ENCODE peak calls at places on chromosomes 7 and 10, in four cellular contexts. One of them, this sample, is unnamed.

GRCh38 chr10:35872666-35873065 is 230.6 kb upstream of the FZD8 start:
- DNase-seq in K562: no peak
- DNase-seq in A549: no peak
- DNase-seq in HepG2: no peak
- DNase-seq in this sample: no peak

GRCh38 chr7:87318741-87319140 is 26.7 kb upstream of the CROT start:
- DNase-seq in K562: no peak
- DNase-seq in A549: peak; percentile 59
- DNase-seq in HepG2: peak; percentile 33
- DNase-seq in this sample: no peak

GRCh38 chr7:157355784-157356511 is 19.1 kb downstream of the DNAJB6 start:
- DNase-seq in A549: no peak
- DNase-seq in HepG2: no peak
- DNase-seq in K562: peak; percentile 21
- DNase-seq in this sample: no peak

GRCh38 chr10:124565565-124566221 is 104.1 kb downstream of the LHPP start:
- DNase-seq in HepG2: peak; percentile 69
- DNase-seq in K562: peak; percentile 58
- DNase-seq in A549: peak; percentile 35
- DNase-seq in this sample: peak; percentile 82

GRCh38 chr7:17941171-17941490 is 837 bp upstream of the SNX13 start:
- DNase-seq in A549: peak; percentile 9
- DNase-seq in K562: no peak
- DNase-seq in HepG2: peak; percentile 18
- DNase-seq in this sample: no peak

GRCh38 chr10:391304-391703 is 256.0 kb downstream of the ZMYND11 start:
- DNase-seq in K562: no peak
- DNase-seq in HepG2: no peak
- DNase-seq in A549: no peak
- DNase-seq in this sample: no peak

GRCh38 chr10:72066318-72067284 is 21.8 kb downstream of the SPOCK2 start:
- DNase-seq in K562: no peak
- DNase-seq in HepG2: no peak
- DNase-seq in A549: no peak
- DNase-seq in this sample: no peak

GRCh38 chr7:137771679-137772078 is 75.1 kb downstream of the DGKI start:
- DNase-seq in A549: no peak
- DNase-seq in HepG2: no peak
- DNase-seq in K562: no peak
- DNase-seq in this sample: no peak

GRCh38 chr10:49649294-49649693 is 30.2 kb upstream of the C10orf53 start:
- DNase-seq in K562: no peak
- DNase-seq in HepG2: no peak
- DNase-seq in A549: no peak
- DNase-seq in this sample: peak; percentile 59

GRCh38 chr10:15369642-15370211 is 1.4 kb downstream of the FAM171A1 start:
- DNase-seq in K562: no peak
- DNase-seq in A549: no peak
- DNase-seq in HepG2: no peak
- DNase-seq in this sample: peak; percentile 16

GRCh38 chr7:98084631-98085030 is 22.0 kb upstream of the LMTK2 start:
- DNase-seq in A549: no peak
- DNase-seq in K562: no peak
- DNase-seq in HepG2: no peak
- DNase-seq in this sample: no peak

GRCh38 chr10:124625831-124626238 is 118.3 kb downstream of the FAM53B start:
- DNase-seq in K562: no peak
- DNase-seq in HepG2: no peak
- DNase-seq in A549: no peak
- DNase-seq in this sample: no peak

GRCh38 chr10:3567291-3567963 is 217.6 kb downstream of the KLF6 start:
- DNase-seq in K562: no peak
- DNase-seq in HepG2: no peak
- DNase-seq in A549: no peak
- DNase-seq in this sample: no peak

GRCh38 chr7:45268013-45268412 is 110.4 kb downstream of the RAMP3 start:
- DNase-seq in K562: no peak
- DNase-seq in A549: no peak
- DNase-seq in HepG2: no peak
- DNase-seq in this sample: no peak

GRCh38 chr7:19327011-19327410 is 181.8 kb upstream of the FERD3L start:
- DNase-seq in A549: no peak
- DNase-seq in HepG2: no peak
- DNase-seq in K562: no peak
- DNase-seq in this sample: no peak

DNA sequence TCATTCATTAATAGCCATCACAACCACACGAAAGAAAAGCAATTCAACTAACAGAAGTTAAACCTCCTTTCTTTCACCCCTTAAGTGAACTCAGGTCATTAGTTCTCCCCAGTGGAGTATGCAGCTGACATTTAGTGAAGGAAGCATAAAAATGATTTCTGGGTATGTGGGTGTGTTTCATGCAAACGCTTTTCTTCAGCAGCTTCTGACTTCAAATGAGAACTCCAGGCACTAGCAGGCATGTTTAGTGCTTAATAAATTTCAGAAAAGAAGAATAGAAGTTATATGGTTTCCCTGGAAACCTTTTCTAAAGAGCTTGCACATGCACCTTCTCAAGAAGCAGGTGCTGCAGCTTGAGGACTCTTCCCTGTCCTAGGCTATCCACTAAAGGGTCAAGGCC is 62.5 kb downstream of the PIK3CG start:
- DNase-seq in A549: no peak
- DNase-seq in HepG2: no peak
- DNase-seq in K562: no peak
- DNase-seq in this sample: no peak
- TF ChIP-seq HMGXB4 in A549: no peak
- TF ChIP-seq HMGXB4 in HepG2: no peak
- TF ChIP-seq HMGXB4 in K562: no peak
- TF ChIP-seq HMGXB4 in this sample: no peak

GRCh38 chr7:116630357-116630756 is 41.6 kb upstream of the MET start:
- DNase-seq in HepG2: no peak
- DNase-seq in K562: no peak
- DNase-seq in A549: no peak
- DNase-seq in this sample: no peak

GRCh38 chr7:116633131-116633988 is 38.6 kb upstream of the MET start:
- DNase-seq in HepG2: no peak
- DNase-seq in K562: no peak
- DNase-seq in A549: no peak
- DNase-seq in this sample: no peak

GRCh38 chr7:116630932-116631449 is 41.0 kb upstream of the MET start:
- DNase-seq in HepG2: peak; percentile 60
- DNase-seq in K562: no peak
- DNase-seq in A549: peak; percentile 96
- DNase-seq in this sample: no peak

GRCh38 chr7:116631676-116632075 is 40.3 kb upstream of the MET start:
- DNase-seq in A549: no peak
- DNase-seq in K562: no peak
- DNase-seq in HepG2: no peak
- DNase-seq in this sample: no peak

GRCh38 chr7:116632349-116632748 is 39.6 kb upstream of the MET start:
- DNase-seq in A549: no peak
- DNase-seq in HepG2: no peak
- DNase-seq in K562: no peak
- DNase-seq in this sample: no peak
- TF ChIP-seq MAX in A549: no peak
- TF ChIP-seq MAX in HepG2: no peak
- TF ChIP-seq MAX in K562: no peak
- TF ChIP-seq MAX in this sample: no peak

DNA sequence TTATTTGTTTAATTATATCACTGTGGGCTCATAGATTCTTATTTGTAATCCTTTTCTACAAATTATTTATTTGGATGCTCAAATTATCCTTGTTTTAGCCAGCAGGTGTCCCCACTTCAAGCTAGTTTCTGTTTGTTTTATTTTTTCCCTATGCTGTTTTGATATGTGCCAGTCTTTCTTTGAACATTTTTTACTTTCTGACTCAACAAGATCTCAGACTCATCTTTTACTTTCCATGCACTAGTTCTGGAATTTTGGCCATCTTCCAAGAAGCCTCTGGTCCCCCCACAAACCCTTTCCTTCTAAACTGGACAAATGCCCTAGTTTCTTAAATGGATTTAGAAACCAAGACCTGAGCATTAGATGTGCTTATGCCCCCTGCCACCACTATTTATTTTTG is 11.5 kb upstream of the MRPS16 start:
- DNase-seq in HepG2: peak; percentile 17
- DNase-seq in A549: peak; percentile 41
- DNase-seq in K562: peak; percentile 17
- DNase-seq in this sample: no peak
- TF ChIP-seq CTCF in HepG2: peak; percentile 42
- TF ChIP-seq CTCF in A549: peak; percentile 80
- TF ChIP-seq CTCF in K562: peak; percentile 64
- TF ChIP-seq CTCF in this sample: peak; percentile 24

DNA sequence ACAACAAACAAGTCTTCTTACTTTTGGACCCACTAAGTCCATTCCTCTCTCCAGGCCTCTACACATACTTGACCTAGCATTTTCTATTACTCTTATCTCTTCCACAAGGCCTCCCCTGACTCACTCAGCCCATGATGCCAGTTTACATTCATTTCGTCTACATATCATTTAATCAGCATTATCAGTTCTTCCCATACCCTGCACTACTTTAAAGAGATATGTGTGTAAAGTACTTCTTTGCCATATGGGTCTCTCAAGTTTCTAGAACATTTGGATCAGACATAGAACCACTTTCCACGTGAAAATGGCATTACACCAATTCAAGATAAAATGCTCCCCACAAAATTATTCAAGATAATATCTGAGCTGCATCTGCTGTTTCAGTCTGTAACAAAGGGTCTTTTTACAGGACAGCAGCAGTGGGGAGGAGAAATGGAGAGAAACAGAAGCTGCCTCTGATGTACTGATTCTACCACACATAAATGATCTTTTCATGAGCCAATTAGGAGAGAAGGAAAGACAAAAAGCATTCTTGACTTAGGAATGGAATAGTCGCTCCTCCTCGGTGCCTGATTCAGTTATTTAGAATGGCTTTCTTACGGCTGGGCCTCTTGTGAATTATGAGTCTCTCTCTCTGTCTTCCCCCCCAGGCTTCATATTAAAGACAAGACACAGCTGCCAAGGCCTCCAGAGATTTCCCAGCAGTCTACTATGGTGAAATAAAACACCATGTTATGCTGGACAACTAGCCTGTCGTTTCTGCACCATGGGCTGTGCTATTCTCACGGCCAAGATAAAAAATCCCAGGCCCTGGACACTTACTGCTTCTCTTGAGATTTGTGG is 46.9 kb upstream of the SEPTIN7 start:
- DNase-seq in K562: no peak
- DNase-seq in HepG2: no peak
- DNase-seq in A549: no peak
- DNase-seq in this sample: no peak
- TF ChIP-seq HMGXB4 in K562: no peak
- TF ChIP-seq HMGXB4 in HepG2: no peak
- TF ChIP-seq HMGXB4 in A549: no peak
- TF ChIP-seq HMGXB4 in this sample: no peak

DNA sequence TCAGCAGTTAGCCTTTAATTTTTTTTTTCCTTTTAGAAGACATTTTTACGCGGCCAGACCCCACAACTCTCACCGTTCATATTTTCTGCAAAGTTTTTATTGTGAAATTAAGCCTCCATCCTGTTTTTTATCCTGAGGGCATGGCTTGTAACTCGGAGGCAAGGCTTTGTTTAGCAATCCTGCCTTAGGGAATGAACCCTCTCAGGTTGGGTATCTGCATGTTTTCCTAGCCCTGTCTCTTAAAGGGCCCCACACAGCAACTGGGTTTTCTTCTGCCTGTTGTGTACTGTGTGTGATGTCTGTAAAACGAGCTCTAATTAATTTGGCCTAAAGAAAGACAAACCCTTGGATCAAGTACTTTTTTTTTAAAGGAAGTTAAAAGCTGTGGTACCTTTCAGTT is 130.2 kb upstream of the COBL start:
- DNase-seq in A549: no peak
- DNase-seq in K562: no peak
- DNase-seq in HepG2: no peak
- DNase-seq in this sample: no peak
- TF ChIP-seq MAX in A549: no peak
- TF ChIP-seq MAX in K562: no peak
- TF ChIP-seq MAX in HepG2: no peak
- TF ChIP-seq MAX in this sample: no peak

DNA sequence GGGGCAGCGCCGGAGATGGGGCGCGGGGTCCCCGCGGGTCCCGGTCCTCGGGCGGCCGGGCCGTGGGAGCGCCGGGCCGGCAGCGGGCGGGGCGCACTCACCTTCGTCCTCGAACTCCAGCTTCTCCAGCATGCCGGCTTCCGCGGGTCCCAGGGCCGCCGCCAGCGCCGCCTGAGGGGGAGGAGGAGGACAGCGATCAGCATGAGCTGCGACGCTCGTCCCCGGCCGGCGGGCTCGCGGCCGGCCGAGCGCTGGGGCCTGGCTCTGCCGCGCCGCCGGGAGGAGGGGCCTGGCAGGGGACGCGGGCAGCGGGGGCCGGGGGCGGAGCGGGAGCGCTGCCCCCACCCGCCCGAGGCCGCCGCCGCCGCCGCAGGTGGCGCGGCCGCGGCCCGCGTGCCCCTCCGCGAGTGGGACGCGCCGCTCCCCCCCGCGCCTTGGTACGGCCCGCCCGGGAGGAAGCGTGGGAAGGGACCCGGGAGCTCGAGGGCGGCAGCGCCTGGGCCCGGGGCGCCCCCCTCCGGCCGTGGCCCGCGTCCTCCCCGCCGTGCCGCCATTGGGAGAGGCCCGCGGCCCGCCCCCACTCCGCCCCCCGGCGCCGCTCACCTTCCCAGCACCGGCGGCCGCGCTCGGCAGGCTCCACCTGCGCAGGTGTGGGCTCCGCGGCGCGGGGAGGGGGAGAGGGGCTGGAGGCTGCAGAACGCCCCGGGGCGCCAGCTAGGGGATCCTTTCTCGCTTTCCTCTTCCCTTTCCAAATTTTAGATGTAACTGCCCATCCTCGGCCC is 112.5 kb upstream of the RHEB start:
- DNase-seq in A549: peak; percentile 77
- DNase-seq in HepG2: peak; percentile 55
- DNase-seq in K562: peak; percentile 98
- DNase-seq in this sample: peak; percentile 82
- TF ChIP-seq CTCF in A549: peak; percentile 82
- TF ChIP-seq CTCF in HepG2: peak; percentile 20
- TF ChIP-seq CTCF in K562: peak; percentile 13
- TF ChIP-seq CTCF in this sample: no peak

GRCh38 chr10:131204406-131205152 is 106.9 kb downstream of the TCERG1L start:
- DNase-seq in K562: no peak
- DNase-seq in A549: no peak
- DNase-seq in HepG2: no peak
- DNase-seq in this sample: no peak
- TF ChIP-seq HMGXB4 in K562: no peak
- TF ChIP-seq HMGXB4 in A549: no peak
- TF ChIP-seq HMGXB4 in HepG2: no peak
- TF ChIP-seq HMGXB4 in this sample: no peak

GRCh38 chr10:30897045-30897444 is 134.6 kb downstream of the ZNF438 start:
- DNase-seq in HepG2: no peak
- DNase-seq in K562: no peak
- DNase-seq in A549: no peak
- DNase-seq in this sample: no peak

GRCh38 chr10:30893208-30893607 is 138.5 kb downstream of the ZNF438 start:
- DNase-seq in A549: no peak
- DNase-seq in K562: no peak
- DNase-seq in HepG2: no peak
- DNase-seq in this sample: no peak

GRCh38 chr10:30897547-30897946 is 134.1 kb downstream of the ZNF438 start:
- DNase-seq in K562: no peak
- DNase-seq in A549: no peak
- DNase-seq in HepG2: no peak
- DNase-seq in this sample: no peak

GRCh38 chr10:30898964-30899363 is 132.7 kb downstream of the ZNF438 start:
- DNase-seq in K562: no peak
- DNase-seq in A549: no peak
- DNase-seq in HepG2: no peak
- DNase-seq in this sample: no peak

GRCh38 chr10:30894221-30894620 is 137.4 kb downstream of the ZNF438 start:
- DNase-seq in HepG2: no peak
- DNase-seq in K562: no peak
- DNase-seq in A549: no peak
- DNase-seq in this sample: no peak
- TF ChIP-seq MAX in HepG2: no peak
- TF ChIP-seq MAX in K562: no peak
- TF ChIP-seq MAX in A549: no peak
- TF ChIP-seq MAX in this sample: no peak

This sample was measured in WTC11.